ENCODE peak calls at places on chromosomes 4 and X, in six cellular contexts. U is naive thymus-derived CD4-positive, alpha-beta T cell; Z is IMR-90; A is mesendoderm; G is BJ; H is K562. T is an unnamed sample.

GRCh38 chr4:44447563-44448504 is 775 bp downstream of the KCTD8 start:
- DNase-seq in U (no peak), Z (no peak), A (peak; percentile 85), G (no peak), H (no peak), T (no peak)

GRCh38 chrX:101191217-101191750 is 28.3 kb upstream of the DRP2 start:
- DNase-seq in U (no peak), Z (no peak), A (peak; percentile 74), G (no peak), H (peak; percentile 84), T (no peak)

GRCh38 chr4:184624972-184625554 is 24.2 kb downstream of the CASP3 start:
- DNase-seq in U (peak; percentile 43), Z (no peak), A (no peak), G (no peak), H (no peak), T (no peak)

GRCh38 chr4:53899544-53900274 is 164.7 kb downstream of the CHIC2 start:
- DNase-seq in U (no peak), Z (peak; percentile 88), A (no peak), G (peak; percentile 64), H (no peak), T (no peak)

GRCh38 chr4:121794505-121795192 is 6.5 kb upstream of the EXOSC9 start:
- DNase-seq in U (no peak), Z (no peak), A (peak; percentile 15), G (no peak), H (peak; percentile 87), T (no peak)

GRCh38 chr4:61540944-61541343 is 340.8 kb downstream of the ADGRL3 start:
- DNase-seq in U (no peak), Z (no peak), A (peak; percentile 74), G (no peak), H (no peak), T (no peak)

GRCh38 chrX:46376246-46376885 is 168.9 kb downstream of the ZNF674 start:
- DNase-seq in U (peak; percentile 27), Z (peak; percentile 48), A (peak; percentile 75), G (no peak), H (peak; percentile 2), T (peak; percentile 12)

GRCh38 chr4:28682872-28683271 is 1822.2 kb downstream of the STIM2 start:
- DNase-seq in U (no peak), Z (no peak), A (peak; percentile 73), G (no peak), H (no peak), T (no peak)

GRCh38 chr4:3686746-3687145 is 79.4 kb upstream of the ADRA2C start:
- DNase-seq in U (no peak), Z (no peak), A (no peak), G (no peak), H (no peak), T (no peak)

GRCh38 chr4:29046166-29046565 is 1674.0 kb upstream of the PCDH7 start:
- DNase-seq in U (no peak), Z (peak; percentile 92), A (no peak), G (no peak), H (no peak), T (no peak)

GRCh38 chr4:24105183-24106039 is 215.6 kb upstream of the PPARGC1A start:
- DNase-seq in U (no peak), Z (peak; percentile 99), A (peak; percentile 13), G (peak; percentile 78), H (no peak), T (no peak)

GRCh38 chr4:123361195-123361861 is 35.3 kb upstream of the SPRY1 start:
- DNase-seq in U (no peak), Z (peak; percentile 94), A (no peak), G (peak; percentile 79), H (peak; percentile 75), T (no peak)

DNA sequence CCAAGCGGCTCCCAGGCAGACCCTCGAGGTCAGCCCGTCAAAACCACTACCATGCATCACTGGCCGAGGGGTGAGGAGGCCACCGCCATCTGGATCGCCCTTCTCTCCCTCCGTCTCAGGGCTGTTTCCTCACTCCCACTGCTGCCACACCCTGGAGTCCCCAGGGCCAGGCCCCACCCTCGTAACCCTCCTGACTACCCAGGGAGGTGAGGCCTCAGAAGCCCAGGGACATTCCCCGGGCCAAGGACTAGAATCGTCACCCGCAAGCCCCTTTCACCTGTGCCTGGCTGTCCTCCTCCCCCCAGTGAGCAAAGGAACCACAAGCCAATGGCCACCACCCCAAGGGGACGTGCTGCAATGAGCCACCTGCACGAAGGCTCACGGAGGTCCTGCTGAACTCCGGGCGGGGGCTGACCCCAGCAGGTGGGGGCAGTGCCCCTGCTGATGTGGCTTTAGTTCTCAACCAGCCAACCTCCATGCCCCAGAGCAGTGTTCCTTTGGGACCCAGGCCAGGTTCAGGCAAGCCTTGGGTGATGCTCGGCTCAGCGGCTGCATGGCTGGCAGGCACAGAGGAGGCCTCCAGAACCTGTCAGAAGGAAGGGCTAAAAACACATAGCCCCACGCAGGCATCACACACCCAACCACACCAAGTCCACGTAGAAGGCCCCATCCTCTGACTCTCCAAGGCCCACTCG is 23.8 kb downstream of the PPP2R2C start:
- DNase-seq in U (no peak), Z (no peak), A (no peak), G (no peak), H (no peak), T (no peak)
- H3K27me3 ChIP-seq in U (no peaks in the 10 kb centered on the region), Z (peaks cover 19% of the 10 kb centered on the region), A (no peaks in the 10 kb centered on the region), G (peaks cover 3% of the 10 kb centered on the region), H (peaks cover 74% of the 10 kb centered on the region), T (peaks cover 19% of the 10 kb centered on the region)

GRCh38 chr4:7367361-7367760 is 67.4 kb downstream of the PSAPL1 start:
- DNase-seq in U (no peak), Z (no peak), A (no peak), G (no peak), H (no peak), T (no peak)
- H3K27me3 ChIP-seq in U (no peaks in the 10 kb centered on the region), Z (peaks cover 53% of the 10 kb centered on the region), A (no peaks in the 10 kb centered on the region), G (peaks cover 21% of the 10 kb centered on the region), H (peaks cover 43% of the 10 kb centered on the region), T (peaks cover 26% of the 10 kb centered on the region)

GRCh38 chrX:153583433-153583832 is 15.5 kb downstream of the CCNQ start:
- DNase-seq in U (no peak), Z (no peak), A (no peak), G (no peak), H (no peak), T (no peak)
- H3K27me3 ChIP-seq in U (no peaks in the 10 kb centered on the region), Z (no peaks in the 10 kb centered on the region), A (no peaks in the 10 kb centered on the region), G (no peaks in the 10 kb centered on the region), H (peaks cover 16% of the 10 kb centered on the region), T (no peaks in the 10 kb centered on the region)

GRCh38 chr4:56622176-56622575 is 58.9 kb downstream of the HOPX start:
- DNase-seq in U (no peak), Z (no peak), A (no peak), G (peak; percentile 0), H (no peak), T (no peak)
- H3K27me3 ChIP-seq in U (no peaks in the 10 kb centered on the region), Z (no peaks in the 10 kb centered on the region), A (no peaks in the 10 kb centered on the region), G (no peaks in the 10 kb centered on the region), H (peaks cover 18% of the 10 kb centered on the region), T (no peaks in the 10 kb centered on the region)

GRCh38 chr4:187887886-187888285 is 107.7 kb upstream of the ZFP42 start:
- DNase-seq in U (no peak), Z (no peak), A (no peak), G (no peak), H (no peak), T (no peak)

GRCh38 chr4:187893418-187893817 is 102.2 kb upstream of the ZFP42 start:
- DNase-seq in U (no peak), Z (no peak), A (no peak), G (no peak), H (no peak), T (no peak)
- H3K27me3 ChIP-seq in U (no peaks in the 10 kb centered on the region), Z (no peaks in the 10 kb centered on the region), A (no peaks in the 10 kb centered on the region), G (no peaks in the 10 kb centered on the region), H (no peaks in the 10 kb centered on the region), T (no peaks in the 10 kb centered on the region)

DNA sequence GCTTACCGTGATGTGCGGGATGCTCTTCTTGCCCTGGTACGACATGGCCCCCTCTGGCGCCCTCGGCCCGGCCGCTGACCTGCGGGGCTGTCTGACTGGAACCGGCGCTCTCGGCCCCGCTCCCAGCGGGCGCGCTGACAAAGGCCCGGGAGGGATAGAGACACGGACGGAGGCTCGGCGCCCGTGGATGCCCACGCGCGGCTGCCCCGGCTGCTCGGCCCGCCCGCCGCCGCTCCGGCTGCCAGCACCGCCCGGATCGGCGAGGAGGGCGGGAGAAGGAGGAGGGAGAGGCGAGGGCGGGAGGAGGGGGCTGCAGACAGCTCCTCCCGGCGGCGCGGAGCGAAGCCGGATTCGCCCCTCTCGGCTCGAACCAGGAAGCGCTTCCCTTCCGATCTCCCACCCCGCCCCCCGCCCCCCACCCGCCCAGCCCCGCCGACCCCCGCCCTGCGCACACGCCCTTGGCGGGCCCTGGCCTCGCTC is 4.6 kb downstream of the CRMP1 start:
- DNase-seq in U (no peak), Z (no peak), A (peak; percentile 89), G (no peak), H (no peak), T (no peak)
- H3K27me3 ChIP-seq in U (peaks cover 14% of the 10 kb centered on the region), Z (peaks cover 47% of the 10 kb centered on the region), A (peaks cover 15% of the 10 kb centered on the region), G (peaks cover 41% of the 10 kb centered on the region), H (peaks cover 24% of the 10 kb centered on the region), T (peaks cover 63% of the 10 kb centered on the region)

GRCh38 chrX:84796321-84796720 is 207.4 kb upstream of the APOOL start:
- DNase-seq in U (no peak), Z (no peak), A (no peak), G (no peak), H (no peak), T (no peak)
- H3K27me3 ChIP-seq in U (no peaks in the 10 kb centered on the region), Z (no peaks in the 10 kb centered on the region), A (no peaks in the 10 kb centered on the region), G (no peaks in the 10 kb centered on the region), H (no peaks in the 10 kb centered on the region), T (no peaks in the 10 kb centered on the region)

T was measured in kidney epithelial cell.